ENCODE peak calls at places on chromosomes 16 and 17, in four cellular contexts. W is progenitor cell of endocrine pancreas, N is mucosa of descending colon, O is pancreas. M is an unnamed sample.

GRCh38 chr16:23124315-23124714 is 24.9 kb downstream of the USP31 start:
- DNase-seq in O (no peak), N (no peak), W (no peak), M (no peak)

GRCh38 chr16:4754865-4755264 is 12.1 kb downstream of the ZNF500 start:
- DNase-seq in O (no peak), W (no peak), N (no peak), M (no peak)

GRCh38 chr17:18179221-18179620 is 4.4 kb upstream of the ALKBH5 start:
- DNase-seq in O (no peak), W (no peak), N (no peak), M (no peak)

GRCh38 chr17:43939886-43940285 is 2.4 kb downstream of the PPY start:
- DNase-seq in N (peak), W (no peak), O (no peak), M (no peak)

GRCh38 chr17:4420692-4421131 is 13.0 kb upstream of the SPNS3 start:
- DNase-seq in N (peak), W (peak), O (no peak), M (peak)

GRCh38 chr16:31480851-31481250 is 2.1 kb upstream of the SLC5A2 start:
- DNase-seq in N (peak), O (no peak), W (no peak), M (no peak)

GRCh38 chr16:77896357-77896972 is 108.1 kb downstream of the VAT1L start:
- DNase-seq in W (no peak), O (no peak), N (no peak), M (no peak)

GRCh38 chr17:14775761-14776492 is 475.0 kb downstream of the HS3ST3B1 start:
- DNase-seq in N (no peak), W (no peak), O (no peak), M (no peak)

GRCh38 chr16:73047536-73048291 is at the start of gene ZFHX3:
- DNase-seq in W (peak), N (peak), O (peak), M (peak)

GRCh38 chr17:57485566-57485865 is 229.2 kb downstream of the MSI2 start:
- DNase-seq in W (no peak), N (no peak), O (no peak), M (no peak)

GRCh38 chr16:89704281-89704680 is 2.8 kb upstream of the SPATA2L start:
- DNase-seq in O (no peak), W (no peak), N (no peak), M (no peak)

GRCh38 chr16:88759245-88759975 is 25.6 kb downstream of the PIEZO1 start:
- DNase-seq in W (no peak), N (peak), O (no peak), M (no peak)

GRCh38 chr16:66364959-66365306 is 1.6 kb upstream of the CDH5 start:
- DNase-seq in O (no peak), W (no peak), N (no peak), M (no peak)

GRCh38 chr17:49993423-49994037 is 1.5 kb downstream of the DLX3 start:
- DNase-seq in W (peak), N (peak), O (no peak), M (no peak)

GRCh38 chr17:49995055-49995738 is at the start of gene DLX3:
- DNase-seq in W (peak), O (peak), N (peak), M (peak)

GRCh38 chr17:49992933-49993422 is 2.0 kb downstream of the DLX3 start:
- DNase-seq in N (no peak), O (no peak), W (no peak), M (no peak)

GRCh38 chr17:49996121-49996494 is 1.1 kb upstream of the DLX3 start:
- DNase-seq in N (no peak), W (no peak), O (no peak), M (no peak)

DNA sequence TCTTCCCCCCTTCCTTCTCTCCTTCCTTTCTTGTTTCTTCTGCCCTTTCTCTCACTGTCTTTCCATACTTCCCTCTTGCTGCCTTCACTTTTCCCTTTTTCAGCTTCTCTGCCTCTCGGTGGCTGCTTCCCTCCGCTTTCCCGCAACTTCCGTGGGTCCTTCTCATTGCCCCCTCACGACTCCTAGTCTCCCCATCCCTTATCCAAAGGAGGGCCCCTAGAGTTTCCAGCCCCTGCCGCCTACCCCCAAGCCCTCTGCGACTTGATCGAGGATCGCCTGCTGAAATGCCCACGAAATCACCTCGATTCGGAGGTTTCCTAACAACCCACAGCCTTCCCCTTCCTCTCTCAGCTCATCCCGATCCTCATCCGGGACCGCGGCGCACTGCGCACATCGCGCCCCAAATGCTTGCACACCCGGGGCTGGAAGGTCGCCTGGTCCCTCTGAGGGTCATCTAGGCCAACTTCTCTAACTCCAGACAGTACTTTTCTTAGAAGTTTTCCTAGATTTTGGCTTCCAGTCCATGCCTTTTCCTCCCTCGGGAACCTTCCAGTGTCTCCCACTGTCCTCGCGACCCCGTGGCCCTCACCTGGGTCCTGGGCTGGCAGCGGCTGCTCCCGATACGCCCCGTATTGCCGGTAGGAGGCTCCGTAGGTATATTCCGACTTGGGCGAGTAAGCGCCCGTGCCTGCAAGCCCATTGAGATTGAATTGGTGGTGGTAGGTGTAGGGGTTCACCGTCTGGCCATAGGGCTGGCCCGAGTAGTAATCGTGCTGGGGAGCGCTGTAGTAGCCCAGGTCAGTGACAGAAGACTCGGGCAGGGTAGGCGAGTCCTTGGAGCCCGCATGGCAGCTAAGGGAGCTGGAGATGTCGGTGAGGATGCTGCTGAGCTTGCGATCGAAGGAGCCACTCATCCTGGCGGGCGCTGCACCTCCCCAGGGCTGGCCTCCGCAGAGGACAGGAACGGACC is 654 bp downstream of the DLX3 start:
- DNase-seq in N (no peak), W (no peak), O (no peak), M (no peak)
- TF ChIP-seq CTCF in N (no peak), W (no peak), O (no peak), M (no peak)

DNA sequence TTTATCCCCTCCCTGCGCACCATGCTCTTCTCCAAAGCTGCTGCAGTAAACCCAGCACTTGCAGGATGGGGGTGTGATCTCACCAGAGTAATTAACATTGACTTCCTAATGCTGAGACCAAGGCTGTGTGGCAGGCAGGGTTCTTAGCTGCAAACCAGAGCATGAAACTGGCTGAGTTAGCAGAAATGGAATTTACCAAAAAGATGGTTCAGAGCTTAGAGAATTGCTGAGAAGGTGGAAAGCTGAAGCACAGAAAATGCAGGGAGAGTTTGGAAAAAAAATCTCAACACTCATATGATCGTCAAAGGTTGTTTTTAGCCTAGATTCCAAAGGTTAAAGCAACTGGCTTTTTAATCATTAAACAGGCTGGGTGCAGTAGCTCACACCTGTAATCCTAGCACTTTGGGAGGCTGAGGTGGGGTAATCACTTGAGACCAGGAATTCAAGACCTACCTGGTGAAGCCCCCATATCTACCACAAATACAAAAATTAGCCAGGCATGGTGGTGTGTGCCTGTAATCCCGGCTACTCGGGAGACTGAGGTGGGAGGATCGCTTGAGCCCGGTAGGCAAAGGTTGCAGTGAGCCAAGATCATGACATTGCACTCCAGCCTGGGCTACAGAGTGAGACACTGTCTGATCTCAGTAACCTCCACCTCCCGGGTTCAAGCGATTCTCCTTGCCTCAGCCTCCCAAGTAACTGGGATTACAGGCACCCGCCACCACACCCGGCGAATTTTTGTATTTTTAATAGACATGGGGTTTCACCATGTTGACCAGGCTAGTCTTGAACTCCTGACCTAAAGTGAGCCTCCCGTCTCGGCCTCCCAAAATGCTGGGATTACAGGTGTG is 6.0 kb upstream of the TXNDC11 start:
- DNase-seq in O (no peak), N (peak), W (no peak), M (no peak)
- TF ChIP-seq CTCF in O (no peak), N (no peak), W (no peak), M (no peak)

GRCh38 chr16:87185983-87186382 is 131.2 kb downstream of the C16orf95 start:
- DNase-seq in O (no peak), N (no peak), W (no peak), M (no peak)

GRCh38 chr16:87186440-87186839 is 130.8 kb downstream of the C16orf95 start:
- DNase-seq in N (no peak), W (no peak), O (no peak), M (no peak)

GRCh38 chr16:87183647-87184046 is 133.5 kb downstream of the C16orf95 start:
- DNase-seq in O (no peak), W (no peak), N (no peak), M (no peak)

GRCh38 chr16:87186876-87187533 is 130.2 kb downstream of the C16orf95 start:
- DNase-seq in W (no peak), O (no peak), N (no peak), M (no peak)

GRCh38 chr16:87185313-87185712 is 131.9 kb downstream of the C16orf95 start:
- DNase-seq in O (no peak), W (no peak), N (no peak), M (no peak)
- TF ChIP-seq CTCF in O (no peak), W (no peak), N (no peak), M (no peak)

DNA sequence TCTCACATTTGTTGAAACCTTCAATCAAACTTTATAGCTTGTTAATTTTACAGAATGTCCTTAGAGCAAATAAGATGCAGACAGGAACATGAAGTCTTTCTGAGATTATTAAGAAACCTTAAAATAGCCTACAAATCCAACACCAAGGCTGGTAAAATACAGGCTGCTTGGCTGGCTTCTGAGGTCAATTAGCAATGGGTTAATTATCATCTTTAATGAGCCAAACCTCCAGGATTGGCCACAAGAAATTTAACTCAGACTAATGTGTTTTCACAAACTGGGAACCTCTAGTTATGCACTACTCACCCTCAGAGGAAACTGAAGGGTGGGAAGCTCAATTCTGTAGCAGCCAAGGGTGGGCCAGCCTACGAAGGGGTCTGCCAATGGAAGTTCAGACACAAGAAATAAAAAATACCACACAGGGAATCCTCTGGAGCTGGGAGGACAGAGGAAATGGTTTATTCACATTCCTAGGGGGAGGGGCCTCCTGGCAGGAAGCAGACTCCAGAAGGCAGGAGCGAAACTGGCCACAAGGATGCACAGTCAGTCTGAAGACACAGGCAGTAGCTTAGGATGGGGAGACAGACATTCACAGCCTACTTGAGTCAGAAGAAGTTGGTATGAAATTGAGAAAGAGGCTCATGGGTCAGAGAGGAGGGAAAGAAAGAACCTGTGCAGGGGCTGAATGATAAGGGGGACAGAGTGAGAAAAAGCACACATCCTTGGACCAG is 36.1 kb downstream of the HIC1 start:
- DNase-seq in W (no peak), N (peak), O (no peak), M (no peak)
- TF ChIP-seq CTCF in W (no peak), N (no peak), O (no peak), M (no peak)

DNA sequence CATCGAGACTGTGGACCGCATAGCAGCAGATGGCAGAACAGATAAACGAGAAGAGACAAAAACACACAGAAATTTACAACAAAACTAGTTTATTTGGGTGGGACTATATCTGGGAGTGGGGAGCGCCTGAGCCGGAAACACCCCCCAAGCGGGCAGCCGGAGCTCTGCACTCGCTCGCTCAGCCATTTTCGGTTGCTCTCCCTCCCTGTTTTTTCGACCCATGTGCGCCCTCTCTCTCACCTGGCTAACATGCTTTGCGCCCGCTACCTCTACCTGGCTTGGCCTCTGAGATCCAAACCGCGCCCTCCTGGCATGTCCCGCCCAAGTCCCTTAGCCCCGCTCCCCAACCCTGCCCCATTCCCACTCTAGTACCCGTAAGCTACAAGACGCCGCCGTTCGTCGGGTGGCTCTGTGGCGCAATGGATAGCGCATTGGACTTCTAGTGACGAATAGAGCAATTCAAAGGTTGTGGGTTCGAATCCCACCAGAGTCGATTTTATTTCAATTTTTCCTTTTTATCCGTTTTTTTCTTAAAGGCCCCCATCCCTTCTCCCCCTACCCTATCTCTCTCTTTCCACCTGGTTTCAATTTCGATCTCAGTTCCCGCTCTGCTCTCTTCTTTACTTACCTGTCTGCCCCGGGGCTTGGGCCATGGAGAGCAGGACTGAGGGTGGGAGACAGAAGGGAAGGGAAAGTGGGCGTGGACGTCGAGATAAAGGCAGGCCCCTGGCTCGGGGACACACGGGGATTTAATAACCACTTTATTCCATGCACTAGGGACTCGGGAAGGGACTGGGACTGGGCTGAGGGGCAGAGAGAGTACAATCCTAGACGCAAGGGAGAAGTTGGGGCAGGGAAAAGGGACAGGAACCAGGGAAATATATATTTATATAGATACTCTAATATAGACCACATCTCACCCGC is 2.5 kb upstream of the ALOXE3 start:
- DNase-seq in W (peak), O (peak), N (peak), M (peak)
- TF ChIP-seq CTCF in W (peak), O (no peak), N (no peak), M (peak)

GRCh38 chr17:28520687-28521086 is 14.5 kb downstream of the FOXN1 start:
- DNase-seq in N (no peak), O (peak), W (no peak), M (no peak)

GRCh38 chr17:28524476-28525415 is 18.6 kb downstream of the FOXN1 start:
- DNase-seq in W (no peak), O (peak), N (peak), M (no peak)

GRCh38 chr17:28521296-28522085 is 15.3 kb downstream of the FOXN1 start:
- DNase-seq in N (peak), O (peak), W (no peak), M (no peak)

GRCh38 chr17:28523876-28524275 is 17.7 kb downstream of the FOXN1 start:
- DNase-seq in W (no peak), N (peak), O (peak), M (no peak)

GRCh38 chr17:28523186-28523585 is 17.0 kb downstream of the FOXN1 start:
- DNase-seq in N (peak), W (no peak), O (peak), M (no peak)
- TF ChIP-seq CTCF in N (no peak), W (no peak), O (no peak), M (no peak)

DNA sequence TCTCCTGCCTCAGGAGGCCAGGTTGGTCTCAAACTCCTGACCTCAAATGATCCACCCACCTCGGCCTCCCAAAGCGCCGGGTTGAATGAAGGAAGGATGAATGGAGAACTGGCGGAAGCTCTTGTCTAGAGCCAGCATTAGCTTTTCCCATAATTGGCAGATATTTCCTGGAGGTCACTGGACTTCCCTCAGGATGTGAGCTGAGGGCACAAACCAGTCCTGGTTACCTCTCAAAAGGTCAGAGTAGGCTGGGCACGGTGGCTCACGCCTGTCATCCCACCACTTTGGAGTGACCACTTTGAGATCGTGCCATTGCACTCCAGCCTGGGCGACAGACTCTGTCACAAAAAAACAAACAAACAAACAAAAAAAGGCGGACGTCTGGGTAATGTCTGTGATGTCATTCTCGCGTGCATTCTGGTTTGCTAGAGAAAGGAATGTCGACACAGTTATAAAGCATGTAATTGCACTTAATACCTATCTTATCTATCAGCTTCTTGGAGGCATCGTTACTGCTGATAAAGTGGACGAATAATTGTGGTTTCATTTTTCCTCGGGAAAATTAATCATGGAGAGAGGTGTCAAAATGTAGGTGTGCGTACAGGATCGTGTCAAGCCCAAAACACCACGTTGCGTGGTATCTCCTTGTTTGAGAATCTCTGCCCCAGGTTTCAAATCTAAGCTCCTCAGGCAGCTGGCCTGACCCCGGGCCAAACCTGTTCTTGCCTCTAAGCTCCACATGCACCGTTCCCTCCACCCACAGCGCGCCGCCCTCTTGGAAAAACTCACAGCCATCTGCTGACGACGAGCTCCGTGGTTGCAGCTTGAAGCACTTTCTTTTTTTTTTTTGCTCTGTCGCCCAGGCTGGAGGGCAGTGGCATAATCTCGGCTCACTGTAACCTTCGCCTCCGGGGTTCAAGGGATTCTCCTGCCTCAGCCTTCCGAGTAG is 6.4 kb upstream of the CRK start:
- DNase-seq in W (no peak), N (no peak), O (no peak), M (no peak)
- TF ChIP-seq CTCF in W (no peak), N (no peak), O (no peak), M (no peak)

M was measured in neural crest cell.